ENCODE peak calls at places on chromosomes 7 and 10, in five cellular contexts. G is foreskin keratinocyte, Z is Caco-2, U is small intestine, L is KG1. I is an unnamed sample.

GRCh38 chr10:30374353-30374752 is 25.3 kb upstream of the MTPAP start:
- DNase-seq in U (no peak), L (no peak), G (no peak), Z (peak), I (peak)

GRCh38 chr10:117716896-117717295 is 174.3 kb downstream of the EMX2 start:
- DNase-seq in L (no peak), U (no peak), Z (no peak), G (peak), I (no peak)

GRCh38 chr7:145134377-145134776 is 298.5 kb upstream of the TPK1 start:
- DNase-seq in Z (no peak), U (no peak), G (no peak), L (no peak), I (no peak)

GRCh38 chr7:27179503-27180430 is 5.3 kb downstream of the HOXA11 start:
- DNase-seq in L (no peak), Z (peak), G (no peak), U (peak), I (peak)

GRCh38 chr10:110353244-110354119 is 48.8 kb upstream of the SMNDC1 start:
- DNase-seq in G (peak), L (no peak), U (no peak), Z (no peak), I (peak)

GRCh38 chr10:104199567-104199966 is 32.6 kb downstream of the CFAP43 start:
- DNase-seq in Z (no peak), U (peak), G (no peak), L (no peak), I (no peak)

GRCh38 chr10:58028597-58029366 is 238.9 kb downstream of the IPMK start:
- DNase-seq in L (no peak), G (peak), U (no peak), Z (no peak), I (peak)

GRCh38 chr7:116167177-116167576 is 43.2 kb upstream of the TES start:
- DNase-seq in L (no peak), Z (no peak), G (no peak), U (no peak), I (no peak)

GRCh38 chr10:16611037-16611436 is 89.4 kb upstream of the C1QL3 start:
- DNase-seq in U (no peak), G (no peak), L (no peak), Z (no peak), I (no peak)

GRCh38 chr7:102897211-102897621 is 15.6 kb upstream of the LRRC17 start:
- DNase-seq in G (no peak), U (no peak), L (no peak), Z (no peak), I (no peak)

GRCh38 chr7:405489-406211 is 114.0 kb downstream of the PDGFA start:
- DNase-seq in G (no peak), L (no peak), Z (no peak), U (no peak), I (no peak)

GRCh38 chr7:46680147-46680546 is 759.1 kb upstream of the IGFBP3 start:
- DNase-seq in G (no peak), U (peak), L (no peak), Z (no peak), I (peak)

GRCh38 chr7:22350466-22351328 is 6.3 kb downstream of the RAPGEF5 start:
- DNase-seq in U (peak), G (peak), L (no peak), Z (peak), I (peak)

GRCh38 chr7:27605689-27606269 is 56.9 kb downstream of the HIBADH start:
- DNase-seq in Z (peak), G (no peak), L (no peak), U (peak), I (peak)

GRCh38 chr10:637771-638195 is 51.7 kb downstream of the DIP2C start:
- DNase-seq in Z (no peak), L (no peak), G (peak), U (no peak), I (no peak)